ENCODE peak calls at places on chromosome 21, in five cellular contexts. B is IMR-90, I is testis, X is esophagus squamous epithelium, N is right lobe of liver. K is an unnamed sample.

GRCh38 chr21:23876925-23877558 is 1730.2 kb downstream of the MRPL39 start:
- DNase-seq in N (no peak), B (no peak), I (no peak), X (no peak), K (no peak)

GRCh38 chr21:26280715-26281310 is 110.2 kb upstream of the APP start:
- DNase-seq in N (no peak), B (no peak), X (no peak), I (no peak), K (no peak)

GRCh38 chr21:38646213-38646837 is 148.0 kb upstream of the ERG start:
- DNase-seq in N (no peak), I (no peak), X (no peak), B (peak; percentile 66), K (no peak)

GRCh38 chr21:18334066-18334465 is 69.5 kb downstream of the TMPRSS15 start:
- DNase-seq in N (no peak), X (no peak), B (no peak), I (no peak), K (no peak)

GRCh38 chr21:37627561-37627960 is 261.0 kb downstream of the DYRK1A start:
- DNase-seq in N (no peak), I (no peak), B (no peak), X (no peak), K (no peak)

GRCh38 chr21:25513810-25514209 is 93.5 kb downstream of the MRPL39 start:
- DNase-seq in N (no peak), I (no peak), B (no peak), X (no peak), K (no peak)

GRCh38 chr21:39822042-39822441 is 45.2 kb upstream of the PCP4 start:
- DNase-seq in I (no peak), X (no peak), B (no peak), N (no peak), K (no peak)

GRCh38 chr21:18424250-18424649 is 20.7 kb upstream of the TMPRSS15 start:
- DNase-seq in X (no peak), N (no peak), I (no peak), B (no peak), K (no peak)

GRCh38 chr21:26804895-26805609 is 40.2 kb downstream of the ADAMTS1 start:
- DNase-seq in X (no peak), B (peak; percentile 69), N (no peak), I (no peak), K (no peak)

GRCh38 chr21:16534408-16535099 is 804.8 kb downstream of the USP25 start:
- DNase-seq in B (peak; percentile 32), I (peak; percentile 88), N (no peak), X (no peak), K (peak; percentile 66)

GRCh38 chr21:44049182-44049581 is 37.1 kb downstream of the TRAPPC10 start:
- DNase-seq in X (no peak), I (no peak), B (no peak), N (no peak), K (no peak)

GRCh38 chr21:31030367-31031106 is 7.7 kb downstream of the KRTAP19-8 start:
- DNase-seq in N (no peak), I (no peak), B (no peak), X (no peak), K (no peak)

GRCh38 chr21:31038376-31038775 is at the start of gene KRTAP19-8:
- DNase-seq in I (no peak), X (no peak), N (no peak), B (no peak), K (no peak)

GRCh38 chr21:31034378-31034777 is 3.9 kb downstream of the KRTAP19-8 start:
- DNase-seq in I (no peak), B (no peak), X (no peak), N (no peak), K (no peak)
- TF ChIP-seq CTCF in I (no peak), B (no peak), X (no peak), N (no peak), K (no peak)

DNA sequence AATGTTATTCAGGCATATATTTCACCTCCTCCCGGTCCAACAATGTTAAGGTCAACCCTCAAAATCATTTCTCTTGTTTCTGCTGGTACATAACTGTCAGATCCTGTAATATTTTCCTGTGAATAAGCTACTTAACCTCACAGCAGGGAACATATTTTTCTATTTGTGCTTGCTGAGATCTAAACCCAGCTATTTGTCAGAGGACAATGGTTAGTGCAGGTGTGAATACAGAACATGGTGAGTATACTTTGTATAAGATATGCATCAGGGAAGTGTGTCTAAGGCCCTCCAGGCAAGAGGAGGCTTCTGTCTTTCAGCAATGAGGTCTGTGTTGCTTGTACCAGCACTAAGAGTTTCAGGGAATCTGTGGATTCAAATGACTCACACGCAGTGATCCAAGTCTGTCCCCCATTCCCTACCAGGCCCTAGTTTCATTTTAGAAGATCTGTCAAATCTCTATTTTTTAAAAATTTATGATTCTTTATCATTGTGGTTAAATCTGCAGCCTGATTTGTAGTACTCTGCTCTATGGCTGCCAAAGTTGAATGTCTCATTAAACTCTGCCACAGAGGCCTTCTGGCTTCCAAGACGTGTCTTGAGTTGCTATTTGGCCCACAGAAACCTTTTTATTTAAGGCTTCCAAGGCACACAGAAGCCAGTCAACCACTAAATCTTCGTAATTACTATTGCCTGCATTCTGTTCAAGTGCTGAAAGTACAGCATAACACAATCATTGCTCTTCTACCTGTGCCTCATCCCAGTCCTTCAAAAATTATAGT is 970.8 kb downstream of the NCAM2 start:
- DNase-seq in I (no peak), B (no peak), N (no peak), X (no peak), K (no peak)
- H3K27ac ChIP-seq in I (no peak overlapping the region), B (no peak overlapping the region), N (no peak overlapping the region), X (no peak overlapping the region), K (no peak overlapping the region)

GRCh38 chr21:32955307-32955937 is 70.3 kb upstream of the OLIG2 start:
- DNase-seq in B (no peak), I (no peak), N (no peak), X (no peak), K (no peak)

GRCh38 chr21:32962286-32962685 is 63.4 kb upstream of the OLIG2 start:
- DNase-seq in B (no peak), I (no peak), N (no peak), X (no peak), K (no peak)

GRCh38 chr21:32956257-32956656 is 69.5 kb upstream of the OLIG2 start:
- DNase-seq in I (no peak), N (no peak), X (no peak), B (no peak), K (no peak)

GRCh38 chr21:32954353-32954752 is 71.4 kb upstream of the OLIG2 start:
- DNase-seq in I (no peak), N (no peak), B (no peak), X (no peak), K (no peak)

DNA sequence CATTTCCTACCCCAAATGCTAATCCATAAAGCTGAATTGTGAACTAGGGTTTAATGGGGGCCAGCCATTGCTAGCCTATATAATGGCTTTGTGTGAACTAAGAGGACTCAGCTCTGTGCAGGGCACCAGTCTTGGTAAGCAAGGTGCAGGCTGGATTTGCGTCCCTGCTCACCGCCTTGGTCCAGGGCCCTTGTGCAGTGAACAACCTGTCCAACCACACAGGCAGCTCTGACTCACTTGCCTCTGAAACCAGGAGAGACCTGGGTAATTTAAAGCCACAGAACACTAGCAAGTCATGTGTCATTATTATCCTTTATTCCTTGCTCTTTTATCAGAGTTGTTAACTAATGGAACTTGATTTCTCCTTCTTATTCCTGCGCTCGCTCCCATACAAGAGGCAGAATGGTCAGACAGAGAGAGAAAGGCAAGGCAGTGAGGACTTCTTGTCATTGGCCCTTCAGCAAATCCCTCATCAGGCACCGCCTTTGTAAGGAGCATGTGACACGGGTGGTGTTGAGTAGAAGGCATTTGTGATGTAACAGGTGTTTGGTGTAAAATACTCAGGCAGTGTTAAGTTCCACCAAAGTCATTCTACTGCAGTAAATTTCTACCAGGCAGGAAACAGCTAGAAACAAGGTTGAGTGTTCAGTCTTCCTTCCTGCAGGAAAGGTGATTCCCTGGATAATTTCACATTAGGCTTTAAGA is 67.3 kb upstream of the OLIG2 start:
- DNase-seq in B (no peak), I (no peak), X (no peak), N (no peak), K (no peak)
- TF ChIP-seq POLR2A in B (no peak), I (no peak), X (no peak), N (no peak), K (no peak)

DNA sequence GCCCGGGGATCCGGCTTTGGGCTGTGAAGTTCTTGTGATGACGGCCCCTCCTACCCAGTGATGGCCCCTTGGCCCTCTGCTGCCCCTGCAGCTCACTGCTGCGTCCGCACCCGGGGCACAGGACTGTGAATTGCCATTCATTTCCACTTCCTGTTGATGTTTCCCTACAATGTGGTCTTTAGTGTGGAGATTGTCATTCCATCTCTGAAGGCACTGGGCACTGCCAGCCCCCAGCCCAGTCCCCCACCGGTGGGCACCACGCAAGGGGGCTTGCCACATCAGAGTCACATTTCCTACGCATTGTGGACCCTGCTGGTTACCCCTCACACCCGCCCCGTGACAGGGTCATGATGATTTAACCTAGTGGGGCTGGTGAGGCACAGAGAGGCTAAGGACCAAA is 2.5 kb upstream of the MX2 start:
- DNase-seq in N (no peak), B (no peak), I (no peak), X (no peak), K (no peak)
- TF ChIP-seq CTCF in N (no peak), B (no peak), I (no peak), X (no peak), K (no peak)

GRCh38 chr21:45997495-45998275 is 16.1 kb downstream of the COL6A1 start:
- DNase-seq in N (peak; percentile 46), X (no peak), B (no peak), I (peak; percentile 10), K (no peak)
- H3K27ac ChIP-seq in N (no peak overlapping the region), X (peak overlapping the region; percentile 34), B (peak overlapping the region; percentile 42), I (no peak overlapping the region), K (no peak overlapping the region)

DNA sequence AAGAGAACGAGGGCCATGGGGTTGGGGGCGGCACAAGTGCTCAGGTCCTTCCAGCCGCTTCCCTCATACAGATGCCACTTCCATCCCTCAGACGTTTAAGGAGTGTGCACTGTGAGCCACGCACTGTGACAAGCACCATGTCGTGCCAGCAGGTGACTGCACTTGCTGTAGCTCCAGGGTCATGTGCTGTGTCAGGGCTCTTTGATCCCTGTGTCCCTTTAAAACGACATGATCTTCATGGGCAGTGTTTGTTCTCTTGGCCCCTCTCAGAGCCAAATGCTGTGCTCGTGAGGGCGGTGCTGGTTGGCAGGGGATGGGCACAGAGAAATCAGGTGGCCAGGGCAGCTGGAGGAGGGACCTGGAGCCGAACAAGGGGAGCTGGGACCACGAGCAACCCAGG is 19.9 kb downstream of the IL10RB start:
- DNase-seq in X (no peak), I (peak; percentile 38), B (no peak), N (peak; percentile 91), K (no peak)
- TF ChIP-seq POLR2A in X (no peak), I (no peak), B (no peak), N (no peak), K (no peak)

DNA sequence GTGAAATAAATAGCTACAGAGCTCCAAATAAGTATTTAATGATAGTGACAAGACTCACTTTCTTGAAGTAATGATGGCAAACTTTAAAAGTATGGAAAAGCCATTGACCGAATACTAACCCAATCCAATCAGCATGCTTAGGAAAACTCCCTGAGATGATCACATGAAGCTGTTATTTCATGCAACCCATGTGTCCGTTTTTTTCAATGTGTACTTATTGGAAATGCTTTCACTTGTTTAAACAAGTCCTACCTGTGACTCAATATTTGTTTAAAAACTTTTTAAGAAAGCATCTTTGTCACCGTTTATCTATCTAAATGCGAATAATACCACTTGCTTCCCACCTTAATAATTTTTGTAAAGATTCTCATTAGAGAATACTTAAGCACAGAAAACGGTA is 185.8 kb downstream of the NRIP1 start:
- DNase-seq in N (no peak), I (no peak), X (no peak), B (no peak), K (no peak)
- TF ChIP-seq CTCF in N (no peak), I (no peak), X (no peak), B (no peak), K (no peak)

K was measured in gastrocnemius medialis.